ENCODE peak calls at places on chromosomes 6 and 20, in six cellular contexts. Y, T, V, G, Q and R are unnamed samples.

GRCh38 chr20:22745194-22745500 is 160.8 kb upstream of the FOXA2 start:
- DNase-seq in Y (no peak), T (no peak), V (no peak), G (no peak), Q (no peak), R (no peak)

GRCh38 chr6:160398674-160399271 is 50.6 kb downstream of the SLC22A3 start:
- DNase-seq in Y (peak; percentile 19), T (no peak), V (no peak), G (peak; percentile 63), Q (no peak), R (no peak)

GRCh38 chr6:85404497-85405174 is 45.2 kb upstream of the NT5E start:
- DNase-seq in Y (peak; percentile 99), T (no peak), V (no peak), G (peak; percentile 98), Q (no peak), R (peak; percentile 98)

GRCh38 chr6:9875605-9876353 is 539.1 kb downstream of the TFAP2A start:
- DNase-seq in Y (peak; percentile 8), T (no peak), V (no peak), G (no peak), Q (no peak), R (no peak)

GRCh38 chr20:50153500-50154377 is at the start of gene PEDS1:
- DNase-seq in Y (peak; percentile 95), T (peak; percentile 88), V (peak; percentile 75), G (peak; percentile 84), Q (peak; percentile 84), R (peak; percentile 84)

GRCh38 chr6:92292067-92292466 is 1127.3 kb downstream of the EPHA7 start:
- DNase-seq in Y (no peak), T (no peak), V (no peak), G (no peak), Q (no peak), R (no peak)

GRCh38 chr20:1163653-1164052 is 21.1 kb downstream of the TMEM74B start:
- DNase-seq in Y (no peak), T (no peak), V (no peak), G (no peak), Q (no peak), R (no peak)

GRCh38 chr6:80535914-80536565 is 429.6 kb downstream of the BCKDHB start:
- DNase-seq in Y (no peak), T (no peak), V (no peak), G (peak; percentile 58), Q (no peak), R (peak; percentile 63)

GRCh38 chr6:29728173-29728879 is 5.1 kb downstream of the HLA-F start:
- DNase-seq in Y (no peak), T (no peak), V (no peak), G (no peak), Q (no peak), R (no peak)

GRCh38 chr20:32526561-32526960 is 58.6 kb downstream of the NOL4L start:
- DNase-seq in Y (no peak), T (peak; percentile 28), V (no peak), G (no peak), Q (no peak), R (no peak)

GRCh38 chr20:60192351-60192750 is 234.1 kb downstream of the CDH26 start:
- DNase-seq in Y (no peak), T (no peak), V (no peak), G (no peak), Q (no peak), R (no peak)

GRCh38 chr6:81750201-81750600 is 2.3 kb downstream of the TENT5A start:
- DNase-seq in Y (no peak), T (no peak), V (no peak), G (no peak), Q (no peak), R (no peak)

GRCh38 chr6:21823371-21823770 is 229.8 kb downstream of the SOX4 start:
- DNase-seq in Y (no peak), T (no peak), V (no peak), G (no peak), Q (no peak), R (no peak)

GRCh38 chr6:23111984-23112383 is 542.6 kb downstream of the HDGFL1 start:
- DNase-seq in Y (peak; percentile 40), T (no peak), V (no peak), G (peak; percentile 57), Q (no peak), R (no peak)

GRCh38 chr20:47922280-47922675 is 137.0 kb upstream of the SULF2 start:
- DNase-seq in Y (no peak), T (no peak), V (no peak), G (peak; percentile 5), Q (no peak), R (no peak)

GRCh38 chr20:17651761-17652388 is 30.2 kb downstream of the RRBP1 start:
- DNase-seq in Y (no peak), T (no peak), V (no peak), G (no peak), Q (no peak), R (no peak)

GRCh38 chr20:18004389-18005031 is 35.7 kb downstream of the MGME1 start:
- DNase-seq in Y (no peak), T (no peak), V (no peak), G (no peak), Q (no peak), R (no peak)

GRCh38 chr6:167839343-167839742 is 12.6 kb downstream of the AFDN start:
- DNase-seq in Y (no peak), T (no peak), V (no peak), G (peak; percentile 82), Q (no peak), R (no peak)

GRCh38 chr20:63835031-63835858 is 4.2 kb upstream of the ZBTB46 start:
- DNase-seq in Y (peak; percentile 98), T (peak; percentile 63), V (no peak), G (peak; percentile 97), Q (no peak), R (peak; percentile 89)

GRCh38 chr6:7725849-7726415 is at the start of gene BMP6:
- DNase-seq in Y (peak; percentile 91), T (peak; percentile 78), V (peak; percentile 40), G (peak; percentile 90), Q (peak; percentile 31), R (peak; percentile 83)

GRCh38 chr6:150813319-150813992 is 52.0 kb upstream of the MTHFD1L start:
- DNase-seq in Y (peak; percentile 42), T (no peak), V (peak; percentile 18), G (peak; percentile 61), Q (no peak), R (peak; percentile 59)

GRCh38 chr6:35065870-35066269 is 75.3 kb downstream of the TCP11 start:
- DNase-seq in Y (no peak), T (no peak), V (no peak), G (no peak), Q (no peak), R (no peak)

GRCh38 chr6:138336221-138336620 is 41.5 kb upstream of the SMIM28 start:
- DNase-seq in Y (no peak), T (no peak), V (no peak), G (no peak), Q (no peak), R (no peak)

GRCh38 chr20:64240243-64241015 is 15.1 kb upstream of the PCMTD2 start:
- DNase-seq in Y (no peak), T (no peak), V (no peak), G (no peak), Q (no peak), R (no peak)

GRCh38 chr6:43115365-43115764 is 39.3 kb downstream of the PTK7 start:
- DNase-seq in Y (no peak), T (no peak), V (no peak), G (no peak), Q (no peak), R (no peak)